ENCODE peak calls at places on chromosomes 2 and 18, in ten cellular contexts. D is sigmoid colon, V is SK-N-SH, B is stomach, S is GM12878, A is H1, O is transverse colon, R is HepG2, H is upper lobe of left lung, M is K562. E is an unnamed sample.
A peak's percentile ranks its signal among the peaks of the same experiment; 100 is the strongest.

GRCh38 chr18:62814114-62814759 is 98.9 kb downstream of the PHLPP1 start:
- DNase-seq in V (no peak), R (no peak), D (no peak), A (no peak), M (no peak), H (no peak), B (no peak), O (no peak), S (no peak), E (no peak)

GRCh38 chr2:26658691-26659346 is 17.7 kb upstream of the CIB4 start:
- DNase-seq in V (no peak), S (no peak), R (no peak), M (no peak), A (no peak), B (no peak), H (no peak), D (no peak), O (no peak), E (peak; percentile 9)

GRCh38 chr2:234911271-234911670 is 40.5 kb upstream of the SH3BP4 start:
- DNase-seq in B (no peak), V (no peak), A (no peak), R (no peak), H (no peak), M (no peak), D (no peak), O (no peak), S (no peak), E (no peak)

GRCh38 chr2:153307223-153307622 is 171.3 kb downstream of the RPRM start:
- DNase-seq in B (no peak), H (no peak), S (no peak), V (no peak), M (no peak), A (no peak), D (no peak), R (no peak), O (no peak), E (no peak)

GRCh38 chr2:70442301-70443077 is 111.1 kb downstream of the TGFA start:
- DNase-seq in B (no peak), O (no peak), V (no peak), S (no peak), M (no peak), H (no peak), D (no peak), A (no peak), R (no peak), E (no peak)

GRCh38 chr2:45889053-45889452 is 237.6 kb downstream of the PRKCE start:
- DNase-seq in O (peak; percentile 32), M (peak; percentile 36), D (no peak), S (peak; percentile 73), R (no peak), H (no peak), A (no peak), B (no peak), V (no peak), E (no peak)

GRCh38 chr2:221480251-221480650 is 91.9 kb downstream of the EPHA4 start:
- DNase-seq in R (no peak), S (no peak), B (no peak), O (no peak), A (no peak), D (no peak), M (no peak), V (no peak), H (no peak), E (no peak)

GRCh38 chr2:229220254-229220653 is 50.8 kb downstream of the PID1 start:
- DNase-seq in B (no peak), M (no peak), R (no peak), D (no peak), S (no peak), V (no peak), H (no peak), O (no peak), A (no peak), E (no peak)

GRCh38 chr2:109486711-109487130 is 127.0 kb downstream of the SEPTIN10 start:
- DNase-seq in V (no peak), D (no peak), B (no peak), M (no peak), A (no peak), O (no peak), S (no peak), R (no peak), H (no peak), E (no peak)

GRCh38 chr2:20355131-20355530 is 4.5 kb upstream of the PUM2 start:
- DNase-seq in V (no peak), S (no peak), O (no peak), D (no peak), R (peak; percentile 51), A (no peak), M (no peak), B (no peak), H (no peak), E (no peak)

GRCh38 chr2:33598472-33599174 is 476 bp downstream of the FAM98A start:
- DNase-seq in O (peak; percentile 45), V (peak; percentile 50), D (no peak), S (peak; percentile 28), A (no peak), H (no peak), B (no peak), M (peak; percentile 53), R (peak; percentile 45), E (no peak)

GRCh38 chr18:42114310-42114943 is 159.4 kb downstream of the PIK3C3 start:
- DNase-seq in H (no peak), R (peak; percentile 71), M (peak; percentile 23), A (peak; percentile 36), S (peak; percentile 42), V (peak; percentile 52), D (peak; percentile 74), B (peak; percentile 45), O (peak; percentile 48), E (peak; percentile 81)

GRCh38 chr2:95728878-95729511 is 137.2 kb downstream of the TRIM43 start:
- DNase-seq in B (peak; percentile 75), H (no peak), S (peak; percentile 17), M (peak; percentile 25), D (peak; percentile 82), R (peak; percentile 76), O (peak; percentile 69), A (no peak), V (peak; percentile 44), E (peak; percentile 74)

DNA sequence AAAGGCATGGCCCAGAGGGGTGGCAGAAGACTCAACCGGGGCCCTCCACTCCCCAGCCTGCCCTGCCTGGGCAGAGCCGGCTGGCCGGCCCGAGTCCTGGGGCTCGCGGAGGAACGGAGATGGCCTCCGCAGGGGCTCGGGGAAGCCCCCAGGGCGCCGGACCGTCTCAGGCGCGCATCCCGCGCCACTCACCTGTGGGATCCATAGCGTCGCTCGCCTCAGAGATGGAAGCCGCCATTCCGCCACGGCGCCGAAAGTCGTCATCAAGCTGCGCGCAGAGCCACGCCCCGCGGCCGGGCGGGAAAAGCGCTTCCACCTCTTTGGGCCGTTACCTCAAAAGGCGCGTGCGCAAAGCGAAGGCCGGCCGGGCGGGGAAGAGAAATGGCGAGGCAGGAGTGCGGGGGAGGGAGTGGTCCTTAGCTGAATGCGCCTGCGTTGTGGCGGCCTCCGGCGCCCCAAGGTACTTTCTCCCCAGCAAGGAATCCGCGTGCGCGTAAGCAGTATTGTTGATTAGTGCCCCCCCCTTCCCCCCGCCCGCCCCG is at the start of gene SMPD4:
- DNase-seq in H (peak; percentile 100), A (peak; percentile 70), M (peak; percentile 75), B (peak; percentile 98), R (peak; percentile 96), D (peak; percentile 98), S (peak; percentile 80), O (peak; percentile 98), V (peak; percentile 93), E (peak; percentile 98)
- TF ChIP-seq POLR2AphosphoS5 in H (peak; percentile 88), A (peak; percentile 76), M (peak; percentile 63), B (peak; percentile 93), R (peak; percentile 72), D (peak; percentile 69), S (peak; percentile 53), O (peak; percentile 66), V (no peak), E (no peak)

DNA sequence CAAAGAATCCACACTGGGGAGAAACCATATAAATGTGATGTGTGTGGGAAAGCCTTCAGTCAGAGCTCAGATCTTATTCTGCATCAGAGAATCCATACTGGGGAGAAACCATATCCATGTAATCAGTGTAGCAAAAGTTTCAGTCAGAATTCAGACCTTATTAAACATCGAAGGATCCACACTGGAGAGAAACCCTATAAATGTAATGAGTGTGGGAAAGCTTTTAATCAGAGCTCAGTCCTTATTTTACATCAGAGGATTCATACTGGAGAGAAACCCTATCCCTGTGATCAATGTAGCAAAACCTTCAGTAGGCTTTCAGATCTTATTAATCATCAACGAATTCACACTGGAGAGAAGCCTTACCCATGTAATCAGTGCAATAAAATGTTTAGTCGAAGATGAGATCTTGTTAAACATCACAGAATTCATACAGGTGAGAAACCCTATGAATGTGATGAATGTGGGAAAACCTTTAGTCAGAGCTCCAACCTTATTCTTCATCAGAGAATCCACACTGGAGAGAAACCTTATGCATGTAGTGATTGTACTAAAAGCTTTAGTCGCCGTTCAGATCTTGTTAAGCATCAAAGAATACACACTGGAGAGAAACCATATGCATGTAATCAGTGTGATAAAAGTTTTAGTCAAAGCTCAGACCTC is 16.7 kb upstream of the ZSCAN30 start:
- DNase-seq in B (no peak), O (no peak), A (no peak), S (no peak), M (no peak), V (no peak), R (no peak), H (no peak), D (no peak), E (no peak)
- H3K9me3 ChIP-seq in B (peaks cover 100% of the 10 kb centered on the region), O (peaks cover 85% of the 10 kb centered on the region), A (peaks cover 45% of the 10 kb centered on the region), S (peaks cover 40% of the 10 kb centered on the region), M (peaks cover 36% of the 10 kb centered on the region), V (peaks cover 41% of the 10 kb centered on the region), R (peaks cover 71% of the 10 kb centered on the region), H (peaks cover 100% of the 10 kb centered on the region), D (peaks cover 50% of the 10 kb centered on the region), E (peaks cover 39% of the 10 kb centered on the region)

DNA sequence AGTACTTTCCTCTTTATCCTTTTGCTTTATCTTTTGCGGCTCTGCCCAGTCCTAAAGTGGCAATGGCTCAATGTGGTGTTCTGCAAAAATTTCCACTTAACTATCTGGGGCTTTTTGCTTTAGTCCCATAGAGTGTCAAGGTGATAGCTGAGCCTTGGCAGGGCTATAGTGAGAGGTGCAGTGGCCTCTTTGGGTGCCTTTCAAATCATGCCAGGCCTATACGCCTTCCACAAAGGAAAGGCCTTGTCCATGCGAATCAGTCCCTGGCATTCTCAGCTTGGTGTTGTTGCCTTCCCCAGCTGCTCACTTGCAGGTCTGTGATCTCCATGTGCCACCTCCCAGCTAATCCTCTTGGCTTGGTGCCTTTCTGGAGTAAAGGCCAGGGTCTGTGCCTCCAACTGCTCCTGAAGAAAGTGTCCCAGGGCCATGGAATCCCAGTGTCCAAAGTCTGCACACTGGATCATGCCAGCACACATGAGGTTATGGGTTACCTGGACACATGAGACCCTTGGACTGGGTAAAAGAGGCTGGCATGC is 26.6 kb downstream of the PAX8 start:
- DNase-seq in H (no peak), O (no peak), V (no peak), M (no peak), B (no peak), S (no peak), A (no peak), D (no peak), R (no peak), E (no peak)
- TF ChIP-seq EP300 in H (no peak), O (no peak), V (no peak), M (no peak), B (no peak), S (no peak), A (no peak), D (no peak), R (no peak), E (no peak)

DNA sequence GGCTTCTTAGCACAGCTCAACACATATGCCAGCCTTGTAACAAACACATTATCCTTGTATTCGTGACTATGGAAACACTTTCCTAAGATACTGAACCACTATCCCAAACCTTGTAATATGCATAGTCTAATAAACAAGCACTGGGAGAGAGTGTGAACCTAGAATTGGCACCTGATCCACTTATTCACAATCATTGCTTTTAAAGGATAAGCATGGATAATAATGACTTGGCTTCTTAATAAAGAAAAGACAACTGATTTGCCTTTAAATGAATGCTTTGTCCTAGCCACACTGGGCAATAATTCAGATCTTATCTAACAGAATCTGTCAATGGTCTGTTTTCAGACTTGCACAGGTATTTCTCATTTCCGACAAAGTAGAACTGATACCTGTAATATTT is 39.9 kb upstream of the RNU4ATAC start:
- DNase-seq in O (no peak), B (no peak), S (no peak), A (no peak), R (no peak), M (no peak), V (no peak), D (no peak), H (no peak), E (no peak)
- TF ChIP-seq POLR2AphosphoS5 in O (no peak), B (no peak), S (no peak), A (no peak), R (no peak), M (no peak), V (no peak), D (no peak), H (no peak), E (no peak)

E was measured in suprapubic skin.